ENCODE peak calls at places on chromosome 11, in six cellular contexts. N, L, E, Z, K and G are unnamed samples.

GRCh38 chr11:121696947-121697346 is 244.2 kb upstream of the SORL1-AS1 start:
- DNase-seq in N (no peak), L (no peak), E (no peak), Z (no peak), K (no peak), G (no peak)

GRCh38 chr11:115653926-115654325 is 149.7 kb upstream of the CADM1 start:
- DNase-seq in N (no peak), L (no peak), E (no peak), Z (peak; percentile 3), K (no peak), G (no peak)

GRCh38 chr11:112523477-112523876 is 262.8 kb upstream of the PLET1 start:
- DNase-seq in N (no peak), L (no peak), E (no peak), Z (peak; percentile 8), K (no peak), G (no peak)

GRCh38 chr11:100681064-100681502 is 6.0 kb upstream of the ARHGAP42 start:
- DNase-seq in N (peak; percentile 61), L (no peak), E (no peak), Z (no peak), K (no peak), G (no peak)

GRCh38 chr11:14974723-14975587 is 2.8 kb upstream of the CALCA start:
- DNase-seq in N (peak; percentile 39), L (peak; percentile 75), E (peak; percentile 52), Z (peak; percentile 72), K (no peak), G (no peak)

GRCh38 chr11:102269927-102270326 is 47.4 kb upstream of the BIRC3 start:
- DNase-seq in N (peak; percentile 48), L (no peak), E (no peak), Z (peak; percentile 72), K (no peak), G (peak; percentile 73)

GRCh38 chr11:59545179-59546020 is 34.1 kb downstream of the OR4D9 start:
- DNase-seq in N (peak; percentile 92), L (no peak), E (peak; percentile 23), Z (peak; percentile 55), K (no peak), G (no peak)

GRCh38 chr11:102626686-102627085 is 1.6 kb upstream of the MMP20 start:
- DNase-seq in N (no peak), L (no peak), E (no peak), Z (no peak), K (no peak), G (no peak)

GRCh38 chr11:58392741-58393140 is 13.9 kb downstream of the OR5B3 start:
- DNase-seq in N (no peak), L (no peak), E (peak; percentile 11), Z (no peak), K (no peak), G (no peak)

GRCh38 chr11:62709262-62710000 is 2.0 kb downstream of the GNG3 start:
- DNase-seq in N (peak; percentile 96), L (peak; percentile 97), E (peak; percentile 98), Z (peak; percentile 99), K (peak; percentile 98), G (peak; percentile 96)

GRCh38 chr11:57157624-57158023 is 24.1 kb upstream of the LRRC55 start:
- DNase-seq in N (no peak), L (no peak), E (no peak), Z (no peak), K (no peak), G (no peak)

GRCh38 chr11:832529-833113 is at the start of gene CD151:
- DNase-seq in N (no peak), L (peak; percentile 74), E (peak; percentile 55), Z (peak; percentile 86), K (no peak), G (no peak)

GRCh38 chr11:75492181-75492820 is 33.4 kb downstream of the GDPD5 start:
- DNase-seq in N (no peak), L (peak; percentile 72), E (peak; percentile 47), Z (no peak), K (no peak), G (no peak)